ENCODE peak calls at places on chromosomes 4 and X, in four cellular contexts. One of them, this sample, is unnamed.

GRCh38 chrX:29299689-29300088 is 712.4 kb downstream of the IL1RAPL1 start:
- DNase-seq in EL: no peak
- DNase-seq in naive B cell: no peak
- DNase-seq in stimulated activated naive B cell treated with anti-CD40 and anti-IgM and Interleukin-4, amounts not matched to agents 10 μg/mL and 1 μg/mL and 100 μg/mL, for 72 hours: no peak
- DNase-seq in this sample: no peak

GRCh38 chrX:46551494-46552128 is 6.4 kb upstream of the ZNF674 start:
- DNase-seq in stimulated activated naive B cell treated with anti-CD40 and anti-IgM and Interleukin-4, amounts not matched to agents 10 μg/mL and 1 μg/mL and 100 μg/mL, for 72 hours: no peak
- DNase-seq in EL: peak; percentile 53
- DNase-seq in naive B cell: no peak
- DNase-seq in this sample: peak; percentile 41

GRCh38 chr4:139054791-139055376 is 39.3 kb downstream of the NOCT start:
- DNase-seq in stimulated activated naive B cell treated with anti-CD40 and anti-IgM and Interleukin-4, amounts not matched to agents 10 μg/mL and 1 μg/mL and 100 μg/mL, for 72 hours: no peak
- DNase-seq in EL: peak; percentile 47
- DNase-seq in naive B cell: no peak
- DNase-seq in this sample: peak; percentile 30

GRCh38 chr4:132333723-132334045 is 815.4 kb upstream of the PCDH10 start:
- DNase-seq in naive B cell: no peak
- DNase-seq in stimulated activated naive B cell treated with anti-CD40 and anti-IgM and Interleukin-4, amounts not matched to agents 10 μg/mL and 1 μg/mL and 100 μg/mL, for 72 hours: no peak
- DNase-seq in EL: peak; percentile 13
- DNase-seq in this sample: no peak

GRCh38 chr4:173167793-173168395 is 717 bp upstream of the GALNT7 start:
- DNase-seq in naive B cell: peak; percentile 29
- DNase-seq in EL: peak; percentile 45
- DNase-seq in stimulated activated naive B cell treated with anti-CD40 and anti-IgM and Interleukin-4, amounts not matched to agents 10 μg/mL and 1 μg/mL and 100 μg/mL, for 72 hours: no peak
- DNase-seq in this sample: peak; percentile 57

GRCh38 chrX:130055103-130055502 is 55.2 kb downstream of the ELF4 start:
- DNase-seq in EL: peak; percentile 57
- DNase-seq in stimulated activated naive B cell treated with anti-CD40 and anti-IgM and Interleukin-4, amounts not matched to agents 10 μg/mL and 1 μg/mL and 100 μg/mL, for 72 hours: no peak
- DNase-seq in naive B cell: no peak
- DNase-seq in this sample: peak; percentile 74

GRCh38 chrX:70013483-70014222 is 36.1 kb downstream of the AWAT2 start:
- DNase-seq in naive B cell: no peak
- DNase-seq in EL: no peak
- DNase-seq in stimulated activated naive B cell treated with anti-CD40 and anti-IgM and Interleukin-4, amounts not matched to agents 10 μg/mL and 1 μg/mL and 100 μg/mL, for 72 hours: no peak
- DNase-seq in this sample: no peak

GRCh38 chr4:147855670-147856069 is 123.8 kb downstream of the ARHGAP10 start:
- DNase-seq in naive B cell: no peak
- DNase-seq in EL: no peak
- DNase-seq in stimulated activated naive B cell treated with anti-CD40 and anti-IgM and Interleukin-4, amounts not matched to agents 10 μg/mL and 1 μg/mL and 100 μg/mL, for 72 hours: no peak
- DNase-seq in this sample: no peak

GRCh38 chrX:134718329-134719317 is 60.4 kb upstream of the PLAC1 start:
- DNase-seq in stimulated activated naive B cell treated with anti-CD40 and anti-IgM and Interleukin-4, amounts not matched to agents 10 μg/mL and 1 μg/mL and 100 μg/mL, for 72 hours: no peak
- DNase-seq in naive B cell: no peak
- DNase-seq in EL: peak; percentile 98
- DNase-seq in this sample: peak; percentile 93

GRCh38 chrX:38519651-38520050 is 41.7 kb upstream of the TSPAN7 start:
- DNase-seq in EL: no peak
- DNase-seq in stimulated activated naive B cell treated with anti-CD40 and anti-IgM and Interleukin-4, amounts not matched to agents 10 μg/mL and 1 μg/mL and 100 μg/mL, for 72 hours: no peak
- DNase-seq in naive B cell: no peak
- DNase-seq in this sample: no peak

GRCh38 chrX:107493141-107493540 is 43.7 kb downstream of the FRMPD3 start:
- DNase-seq in EL: no peak
- DNase-seq in naive B cell: no peak
- DNase-seq in stimulated activated naive B cell treated with anti-CD40 and anti-IgM and Interleukin-4, amounts not matched to agents 10 μg/mL and 1 μg/mL and 100 μg/mL, for 72 hours: no peak
- DNase-seq in this sample: no peak